ENCODE peak calls at places on chromosomes 3 and 15, in seven cellular contexts. One of them, this sample, is unnamed.
A peak's percentile ranks its signal among the peaks of the same experiment; 100 is the strongest.

GRCh38 chr3:12273045-12273695 is 15.7 kb upstream of the PPARG start:
- DNase-seq in NCI-H1417: no peak
- DNase-seq in T follicular helper cell: no peak
- DNase-seq in AG10803: peak; percentile 64
- DNase-seq in stimulated activated CD8-positive, alpha-beta memory T cell treated with anti-CD3 and anti-CD28 coated beads, Interleukin-15, amount 100 ng/mL, for 4 hours: no peak
- DNase-seq in AG20443: no peak
- DNase-seq in LHCN-M2: no peak
- DNase-seq in this sample: no peak

GRCh38 chr15:74134387-74135027 is 4.1 kb downstream of the ISLR2 start:
- DNase-seq in AG20443: peak; percentile 71
- DNase-seq in NCI-H1417: no peak
- DNase-seq in LHCN-M2: no peak
- DNase-seq in AG10803: peak; percentile 45
- DNase-seq in T follicular helper cell: no peak
- DNase-seq in stimulated activated CD8-positive, alpha-beta memory T cell treated with anti-CD3 and anti-CD28 coated beads, Interleukin-15, amount 100 ng/mL, for 4 hours: no peak
- DNase-seq in this sample: no peak

GRCh38 chr3:37200141-37200540 is 25.8 kb upstream of the LRRFIP2 start:
- DNase-seq in NCI-H1417: no peak
- DNase-seq in stimulated activated CD8-positive, alpha-beta memory T cell treated with anti-CD3 and anti-CD28 coated beads, Interleukin-15, amount 100 ng/mL, for 4 hours: no peak
- DNase-seq in AG20443: no peak
- DNase-seq in LHCN-M2: no peak
- DNase-seq in AG10803: peak; percentile 25
- DNase-seq in T follicular helper cell: no peak
- DNase-seq in this sample: no peak

GRCh38 chr15:62066663-62067447 is at the start of gene C2CD4A:
- DNase-seq in T follicular helper cell: peak; percentile 41
- DNase-seq in AG10803: peak; percentile 22
- DNase-seq in LHCN-M2: peak; percentile 18
- DNase-seq in stimulated activated CD8-positive, alpha-beta memory T cell treated with anti-CD3 and anti-CD28 coated beads, Interleukin-15, amount 100 ng/mL, for 4 hours: peak; percentile 34
- DNase-seq in AG20443: no peak
- DNase-seq in NCI-H1417: peak; percentile 73
- DNase-seq in this sample: peak; percentile 53

GRCh38 chr3:73192036-73192738 is 130.7 kb downstream of the EBLN2 start:
- DNase-seq in AG10803: no peak
- DNase-seq in T follicular helper cell: no peak
- DNase-seq in stimulated activated CD8-positive, alpha-beta memory T cell treated with anti-CD3 and anti-CD28 coated beads, Interleukin-15, amount 100 ng/mL, for 4 hours: no peak
- DNase-seq in AG20443: no peak
- DNase-seq in LHCN-M2: no peak
- DNase-seq in NCI-H1417: no peak
- DNase-seq in this sample: no peak

GRCh38 chr3:180420016-180420415 is 181.9 kb upstream of the TTC14 start:
- DNase-seq in AG10803: no peak
- DNase-seq in LHCN-M2: peak; percentile 41
- DNase-seq in NCI-H1417: no peak
- DNase-seq in stimulated activated CD8-positive, alpha-beta memory T cell treated with anti-CD3 and anti-CD28 coated beads, Interleukin-15, amount 100 ng/mL, for 4 hours: no peak
- DNase-seq in AG20443: no peak
- DNase-seq in T follicular helper cell: no peak
- DNase-seq in this sample: no peak

GRCh38 chr15:59222106-59222505 is 15.5 kb downstream of the LDHAL6B start:
- DNase-seq in NCI-H1417: no peak
- DNase-seq in AG20443: peak; percentile 77
- DNase-seq in LHCN-M2: peak; percentile 90
- DNase-seq in AG10803: peak; percentile 87
- DNase-seq in T follicular helper cell: no peak
- DNase-seq in stimulated activated CD8-positive, alpha-beta memory T cell treated with anti-CD3 and anti-CD28 coated beads, Interleukin-15, amount 100 ng/mL, for 4 hours: no peak
- DNase-seq in this sample: peak; percentile 88

GRCh38 chr3:58952128-58952917 is 97.5 kb downstream of the CFAP20DC start:
- DNase-seq in stimulated activated CD8-positive, alpha-beta memory T cell treated with anti-CD3 and anti-CD28 coated beads, Interleukin-15, amount 100 ng/mL, for 4 hours: no peak
- DNase-seq in AG10803: no peak
- DNase-seq in T follicular helper cell: no peak
- DNase-seq in NCI-H1417: no peak
- DNase-seq in LHCN-M2: peak; percentile 80
- DNase-seq in AG20443: no peak
- DNase-seq in this sample: peak; percentile 39

GRCh38 chr15:59609730-59610712 is 1.6 kb upstream of the GCNT3 start:
- DNase-seq in LHCN-M2: peak; percentile 21
- DNase-seq in T follicular helper cell: no peak
- DNase-seq in AG20443: no peak
- DNase-seq in NCI-H1417: no peak
- DNase-seq in stimulated activated CD8-positive, alpha-beta memory T cell treated with anti-CD3 and anti-CD28 coated beads, Interleukin-15, amount 100 ng/mL, for 4 hours: no peak
- DNase-seq in AG10803: no peak
- DNase-seq in this sample: no peak

GRCh38 chr3:159532577-159532976 is 456.1 kb upstream of the IL12A start:
- DNase-seq in NCI-H1417: no peak
- DNase-seq in LHCN-M2: peak; percentile 14
- DNase-seq in T follicular helper cell: no peak
- DNase-seq in stimulated activated CD8-positive, alpha-beta memory T cell treated with anti-CD3 and anti-CD28 coated beads, Interleukin-15, amount 100 ng/mL, for 4 hours: no peak
- DNase-seq in AG20443: no peak
- DNase-seq in AG10803: no peak
- DNase-seq in this sample: no peak

GRCh38 chr15:40069178-40070165 is 30.5 kb upstream of the SRP14 start:
- DNase-seq in stimulated activated CD8-positive, alpha-beta memory T cell treated with anti-CD3 and anti-CD28 coated beads, Interleukin-15, amount 100 ng/mL, for 4 hours: no peak
- DNase-seq in T follicular helper cell: no peak
- DNase-seq in NCI-H1417: peak; percentile 93
- DNase-seq in LHCN-M2: peak; percentile 95
- DNase-seq in AG20443: peak; percentile 91
- DNase-seq in AG10803: peak; percentile 86
- DNase-seq in this sample: no peak